ENCODE peak calls at places on chromosome 4, in nine cellular contexts. P, M, S, G, J, K, W, Z and H are unnamed samples.

GRCh38 chr4:70749313-70749712 is 27.5 kb downstream of the RUFY3 start:
- DNase-seq in P (no peak), M (no peak), S (no peak), G (no peak), J (no peak), K (no peak), W (no peak), Z (no peak), H (no peak)

GRCh38 chr4:169208516-169208915 is 62.2 kb downstream of the SH3RF1 start:
- DNase-seq in P (no peak), M (no peak), S (no peak), G (no peak), J (no peak), K (no peak), W (no peak), Z (no peak), H (no peak)

GRCh38 chr4:111793686-111794085 is 351.6 kb upstream of the FAM241A start:
- DNase-seq in P (no peak), M (no peak), S (no peak), G (no peak), J (no peak), K (no peak), W (no peak), Z (no peak), H (no peak)

GRCh38 chr4:106767991-106768390 is 268.1 kb downstream of the DKK2 start:
- DNase-seq in P (no peak), M (no peak), S (no peak), G (no peak), J (no peak), K (no peak), W (no peak), Z (no peak), H (no peak)

GRCh38 chr4:55249476-55249875 is 96.6 kb upstream of the SRD5A3 start:
- DNase-seq in P (no peak), M (no peak), S (no peak), G (no peak), J (no peak), K (no peak), W (peak), Z (no peak), H (no peak)

GRCh38 chr4:94801016-94801415 is 43.3 kb downstream of the BMPR1B start:
- DNase-seq in P (no peak), M (no peak), S (no peak), G (no peak), J (no peak), K (no peak), W (no peak), Z (no peak), H (no peak)

GRCh38 chr4:11669156-11669555 is 240.5 kb upstream of the HS3ST1 start:
- DNase-seq in P (no peak), M (peak), S (no peak), G (no peak), J (no peak), K (no peak), W (no peak), Z (no peak), H (no peak)

GRCh38 chr4:141134051-141134450 is 782 bp upstream of the RNF150 start:
- DNase-seq in P (no peak), M (no peak), S (no peak), G (no peak), J (no peak), K (no peak), W (peak), Z (no peak), H (no peak)

GRCh38 chr4:24559032-24559821 is 25.1 kb downstream of the DHX15 start:
- DNase-seq in P (no peak), M (no peak), S (no peak), G (no peak), J (no peak), K (no peak), W (peak), Z (no peak), H (no peak)

GRCh38 chr4:1381944-1382541 is 24.2 kb downstream of the NKX1-1 start:
- DNase-seq in P (no peak), M (no peak), S (no peak), G (no peak), J (no peak), K (no peak), W (no peak), Z (no peak), H (no peak)

GRCh38 chr4:25448379-25449109 is 71.5 kb downstream of the ANAPC4 start:
- DNase-seq in P (no peak), M (no peak), S (no peak), G (no peak), J (no peak), K (peak), W (peak), Z (no peak), H (no peak)

GRCh38 chr4:105145913-105146285 is 777 bp upstream of the TET2 start:
- DNase-seq in P (peak), M (no peak), S (no peak), G (no peak), J (peak), K (no peak), W (no peak), Z (no peak), H (no peak)

GRCh38 chr4:40576651-40577480 is 52.8 kb downstream of the RBM47 start:
- DNase-seq in P (no peak), M (peak), S (peak), G (no peak), J (no peak), K (no peak), W (peak), Z (peak), H (no peak)

GRCh38 chr4:106344324-106344970 is 24.1 kb downstream of the GIMD1 start:
- DNase-seq in P (no peak), M (no peak), S (no peak), G (no peak), J (no peak), K (no peak), W (peak), Z (no peak), H (no peak)

GRCh38 chr4:54539500-54540029 is 118.2 kb upstream of the KIT start:
- DNase-seq in P (peak), M (no peak), S (peak), G (no peak), J (peak), K (peak), W (peak), Z (peak), H (peak)

GRCh38 chr4:55485821-55486220 is 60.9 kb downstream of the CLOCK start:
- DNase-seq in P (no peak), M (no peak), S (no peak), G (no peak), J (no peak), K (no peak), W (no peak), Z (no peak), H (no peak)

GRCh38 chr4:47466061-47466785 is 2.7 kb upstream of the COMMD8 start:
- DNase-seq in P (no peak), M (peak), S (no peak), G (no peak), J (no peak), K (no peak), W (no peak), Z (no peak), H (no peak)